ENCODE peak calls at places on chromosome 22, in five cellular contexts. E, U, O, B and F are unnamed samples.

GRCh38 chr22:45632791-45633515 is 38.7 kb upstream of the ATXN10 start:
- DNase-seq in E (no peak), U (no peak), O (no peak), B (peak; percentile 41), F (no peak)

GRCh38 chr22:23072911-23073491 is 2.7 kb downstream of the GNAZ start:
- DNase-seq in E (peak; percentile 62), U (peak; percentile 20), O (no peak), B (no peak), F (peak; percentile 47)

GRCh38 chr22:22684605-22685561 is 40.5 kb downstream of the GGTLC2 start:
- DNase-seq in E (peak; percentile 37), U (no peak), O (no peak), B (peak; percentile 35), F (no peak)

GRCh38 chr22:30843245-30843644 is 125.3 kb downstream of the MORC2 start:
- DNase-seq in E (no peak), U (no peak), O (no peak), B (no peak), F (no peak)

GRCh38 chr22:34903416-34903815 is 162.5 kb upstream of the ISX start:
- DNase-seq in E (peak; percentile 51), U (no peak), O (no peak), B (no peak), F (no peak)

GRCh38 chr22:35523167-35523928 is 17.3 kb upstream of the RASD2 start:
- DNase-seq in E (no peak), U (no peak), O (no peak), B (no peak), F (no peak)

GRCh38 chr22:45217345-45217744 is 23.3 kb downstream of the KIAA0930 start:
- DNase-seq in E (no peak), U (no peak), O (no peak), B (no peak), F (no peak)

GRCh38 chr22:36055376-36056310 is 27.0 kb upstream of the RBFOX2 start:
- DNase-seq in E (no peak), U (peak; percentile 49), O (no peak), B (no peak), F (no peak)

GRCh38 chr22:45205624-45205925 is 35.1 kb downstream of the KIAA0930 start:
- DNase-seq in E (no peak), U (peak; percentile 26), O (no peak), B (no peak), F (peak; percentile 28)

GRCh38 chr22:46338636-46339035 is 3.1 kb downstream of the TRMU start:
- DNase-seq in E (no peak), U (peak; percentile 11), O (no peak), B (no peak), F (no peak)

GRCh38 chr22:27094633-27095308 is 437.4 kb downstream of the MIAT start:
- DNase-seq in E (no peak), U (no peak), O (no peak), B (no peak), F (no peak)

GRCh38 chr22:33476716-33477115 is 418.5 kb upstream of the SYN3 start:
- DNase-seq in E (peak; percentile 52), U (no peak), O (no peak), B (no peak), F (no peak)

GRCh38 chr22:50256936-50257440 is 4.5 kb downstream of the MAPK12 start:
- DNase-seq in E (no peak), U (no peak), O (no peak), B (no peak), F (no peak)
- H3K4me1 ChIP-seq in E (no peaks in the 10 kb centered on the region), U (peaks cover 34% of the 10 kb centered on the region), O (peaks cover 2% of the 10 kb centered on the region), B (peaks cover 12% of the 10 kb centered on the region), F (peaks cover 21% of the 10 kb centered on the region)

GRCh38 chr22:38081941-38082828 is 1.8 kb downstream of the SLC16A8 start:
- DNase-seq in E (no peak), U (peak; percentile 59), O (no peak), B (no peak), F (peak; percentile 61)
- H3K4me3 ChIP-seq in E (no peak overlapping the region), U (peak overlapping the region; percentile 59), O (no peak overlapping the region), B (peak overlapping the region; percentile 17), F (peak overlapping the region; percentile 10)

GRCh38 chr22:50008151-50009040 is 4.2 kb downstream of the IL17REL start:
- DNase-seq in E (no peak), U (no peak), O (no peak), B (no peak), F (no peak)
- H3K27me3 ChIP-seq in E (peaks cover 5% of the 10 kb centered on the region), U (peaks cover 38% of the 10 kb centered on the region), O (peaks cover 1% of the 10 kb centered on the region), B (peaks cover 21% of the 10 kb centered on the region), F (peaks cover 19% of the 10 kb centered on the region)

GRCh38 chr22:19969141-19969928 is 27.7 kb upstream of the TXNRD2 start:
- DNase-seq in E (no peak), U (no peak), O (no peak), B (no peak), F (no peak)

GRCh38 chr22:19967850-19968449 is 26.3 kb upstream of the TXNRD2 start:
- DNase-seq in E (no peak), U (no peak), O (no peak), B (no peak), F (no peak)

GRCh38 chr22:19968450-19968891 is 26.9 kb upstream of the TXNRD2 start:
- DNase-seq in E (no peak), U (no peak), O (no peak), B (no peak), F (no peak)

GRCh38 chr22:19965771-19966709 is 24.4 kb upstream of the TXNRD2 start:
- DNase-seq in E (peak; percentile 59), U (no peak), O (no peak), B (peak; percentile 54), F (peak; percentile 54)

GRCh38 chr22:19966908-19967750 is 25.5 kb upstream of the TXNRD2 start:
- DNase-seq in E (no peak), U (no peak), O (no peak), B (no peak), F (no peak)
- H3K4me1 ChIP-seq in E (peaks cover 5% of the 10 kb centered on the region), U (peaks cover 7% of the 10 kb centered on the region), O (peaks cover 10% of the 10 kb centered on the region), B (peaks cover 26% of the 10 kb centered on the region), F (peaks cover 5% of the 10 kb centered on the region)

GRCh38 chr22:28791841-28792490 is 8.4 kb downstream of the XBP1 start:
- DNase-seq in E (no peak), U (no peak), O (no peak), B (no peak), F (no peak)

GRCh38 chr22:28795932-28796856 is 4.2 kb downstream of the XBP1 start:
- DNase-seq in E (no peak), U (no peak), O (no peak), B (no peak), F (no peak)

GRCh38 chr22:28793976-28794584 is 6.3 kb downstream of the XBP1 start:
- DNase-seq in E (no peak), U (no peak), O (no peak), B (no peak), F (no peak)

GRCh38 chr22:28792491-28793383 is 7.6 kb downstream of the XBP1 start:
- DNase-seq in E (no peak), U (no peak), O (no peak), B (peak; percentile 48), F (no peak)

GRCh38 chr22:28795071-28795693 is 5.2 kb downstream of the XBP1 start:
- DNase-seq in E (no peak), U (no peak), O (no peak), B (no peak), F (no peak)
- H3K4me3 ChIP-seq in E (no peak overlapping the region), U (no peak overlapping the region), O (no peak overlapping the region), B (no peak overlapping the region), F (no peak overlapping the region)

GRCh38 chr22:25420925-25421904 is 143.3 kb upstream of the GRK3 start:
- DNase-seq in E (peak; percentile 76), U (no peak), O (no peak), B (peak; percentile 37), F (no peak)
- H3K27me3 ChIP-seq in E (peaks cover 20% of the 10 kb centered on the region), U (peaks cover 63% of the 10 kb centered on the region), O (peaks cover 14% of the 10 kb centered on the region), B (no peaks in the 10 kb centered on the region), F (peaks cover 46% of the 10 kb centered on the region)

GRCh38 chr22:17945156-17945850 is 79.1 kb downstream of the MICAL3 start:
- DNase-seq in E (no peak), U (no peak), O (no peak), B (no peak), F (no peak)

GRCh38 chr22:17944205-17944725 is 80.1 kb downstream of the MICAL3 start:
- DNase-seq in E (no peak), U (no peak), O (no peak), B (no peak), F (no peak)

GRCh38 chr22:17941501-17942406 is 82.6 kb downstream of the MICAL3 start:
- DNase-seq in E (no peak), U (peak; percentile 84), O (no peak), B (peak; percentile 82), F (no peak)

GRCh38 chr22:17942721-17943120 is 81.6 kb downstream of the MICAL3 start:
- DNase-seq in E (no peak), U (no peak), O (no peak), B (no peak), F (no peak)

DNA sequence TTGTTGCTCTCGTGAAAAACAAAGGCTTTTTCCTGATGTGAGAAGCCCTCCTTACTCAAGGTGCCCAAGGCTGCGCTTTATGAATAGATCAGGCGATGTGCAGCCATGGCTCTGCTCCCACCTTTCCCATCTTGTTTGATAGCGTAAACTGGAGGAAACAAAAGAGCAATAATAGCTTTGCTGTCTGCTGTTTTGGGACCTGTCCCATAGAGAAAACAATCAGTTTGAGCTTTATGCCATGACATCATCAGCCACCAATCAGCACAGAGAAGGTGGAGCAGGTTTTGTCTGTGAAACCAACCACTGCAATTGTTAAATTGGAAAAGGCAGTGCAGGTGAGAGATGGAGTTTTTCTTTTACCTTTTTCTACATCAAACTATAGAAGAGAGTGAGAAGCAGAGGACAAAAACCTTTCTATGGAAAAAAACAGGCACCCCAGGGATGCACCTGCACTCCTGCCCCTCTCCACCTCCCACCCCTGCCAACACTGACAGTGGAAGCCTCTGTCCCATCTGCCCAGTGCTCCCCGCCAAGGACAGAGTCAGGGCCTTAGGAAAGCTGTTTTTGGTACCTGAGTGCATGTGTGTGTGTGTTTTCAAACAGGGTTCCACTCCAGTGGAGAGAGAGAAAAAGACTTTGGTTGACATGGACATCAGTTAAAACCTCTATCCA is 80.7 kb downstream of the MICAL3 start:
- DNase-seq in E (peak; percentile 57), U (no peak), O (no peak), B (no peak), F (no peak)
- H3K4me1 ChIP-seq in E (peaks cover 10% of the 10 kb centered on the region), U (peaks cover 77% of the 10 kb centered on the region), O (peaks cover 4% of the 10 kb centered on the region), B (peaks cover 63% of the 10 kb centered on the region), F (peaks cover 4% of the 10 kb centered on the region)

GRCh38 chr22:29480262-29480511 is 169 bp downstream of the NEFH start:
- DNase-seq in E (no peak), U (no peak), O (no peak), B (no peak), F (no peak)
- H3K4me3 ChIP-seq in E (no peak overlapping the region), U (peak overlapping the region; percentile 42), O (peak overlapping the region; percentile 32), B (no peak overlapping the region), F (no peak overlapping the region)

GRCh38 chr22:38460367-38460952 is 5.5 kb upstream of the KCNJ4 start:
- DNase-seq in E (no peak), U (peak; percentile 22), O (no peak), B (no peak), F (no peak)

GRCh38 chr22:38464992-38465672 is 2.8 kb upstream of the KDELR3 start:
- DNase-seq in E (no peak), U (peak; percentile 34), O (no peak), B (peak; percentile 32), F (peak; percentile 19)

GRCh38 chr22:38462960-38463784 is 4.7 kb upstream of the KDELR3 start:
- DNase-seq in E (peak; percentile 81), U (peak; percentile 54), O (no peak), B (peak; percentile 30), F (no peak)

GRCh38 chr22:38461057-38461413 is 6.0 kb upstream of the KCNJ4 start:
- DNase-seq in E (no peak), U (peak; percentile 32), O (no peak), B (no peak), F (peak; percentile 24)

GRCh38 chr22:38461414-38462081 is 6.3 kb upstream of the KDELR3 start:
- DNase-seq in E (peak; percentile 97), U (peak; percentile 88), O (peak; percentile 91), B (peak; percentile 89), F (peak; percentile 81)
- H3K27me3 ChIP-seq in E (peaks cover 2% of the 10 kb centered on the region), U (peaks cover 70% of the 10 kb centered on the region), O (peaks cover 2% of the 10 kb centered on the region), B (no peaks in the 10 kb centered on the region), F (peaks cover 97% of the 10 kb centered on the region)